ENCODE peak calls at places on chromosomes 1 and 21, in six cellular contexts. H is COR-L47; I is SJSA1; A is GM18507; X is stimulated activated CD4-positive, alpha-beta T cell treated with anti-CD3 and anti-CD28 coated beads, Interleukin-4, amount 100 ng/mL, for 4 hours; B is AG08395. W is an unnamed sample.

GRCh38 chr1:172547071-172547470 is 14.1 kb downstream of the SUCO start:
- DNase-seq in X (no peak), I (no peak), B (no peak), A (no peak), H (no peak), W (no peak)

GRCh38 chr1:174218983-174219382 is 59.7 kb downstream of the RABGAP1L start:
- DNase-seq in H (no peak), I (no peak), B (no peak), X (no peak), A (no peak), W (no peak)

GRCh38 chr1:21317035-21317689 is 26.9 kb upstream of the ECE1 start:
- DNase-seq in I (no peak), A (no peak), H (no peak), B (peak), X (no peak), W (no peak)

GRCh38 chr21:31370893-31371652 is 27.0 kb upstream of the TIAM1 start:
- DNase-seq in A (no peak), H (no peak), X (no peak), B (no peak), I (peak), W (no peak)

GRCh38 chr1:31703431-31704260 is at the start of gene COL16A1:
- DNase-seq in A (no peak), H (peak), X (no peak), B (peak), I (peak), W (no peak)

GRCh38 chr1:17119076-17119743 is at the start of gene PADI2:
- DNase-seq in A (peak), I (no peak), H (peak), B (peak), X (peak), W (peak)

GRCh38 chr1:151887028-151887427 is 22.3 kb downstream of the THEM4 start:
- DNase-seq in B (no peak), A (no peak), H (no peak), X (no peak), I (no peak), W (peak)

GRCh38 chr1:115655307-115655664 is 13.5 kb downstream of the VANGL1 start:
- DNase-seq in I (no peak), H (no peak), A (no peak), B (no peak), X (no peak), W (no peak)